ENCODE peak calls at places on chromosomes 16 and 17, in seven cellular contexts. C is PC-3, W is GM12878, U is neural progenitor cell, K is MM.1S, I is endothelial cell of umbilical vein, M is HCT116. F is an unnamed sample.

GRCh38 chr17:63622571-63623390 is 564 bp downstream of the MAP3K3 start:
- DNase-seq in C (peak; percentile 58), W (no peak), I (peak; percentile 92), K (peak; percentile 52), U (peak; percentile 87), M (no peak), F (peak; percentile 51)

GRCh38 chr16:54280751-54281150 is 5.8 kb downstream of the IRX3 start:
- DNase-seq in C (no peak), K (no peak), W (no peak), M (peak; percentile 13), I (no peak), U (no peak), F (no peak)

GRCh38 chr16:2535644-2536021 is 2.2 kb upstream of the PDPK1 start:
- DNase-seq in K (no peak), M (no peak), W (no peak), U (no peak), C (no peak), I (no peak), F (peak; percentile 64)

GRCh38 chr17:80449930-80450576 is 26.4 kb downstream of the NPTX1 start:
- DNase-seq in K (no peak), I (no peak), M (no peak), U (no peak), W (no peak), C (no peak), F (no peak)

GRCh38 chr16:50303605-50304466 is 37.5 kb downstream of the ADCY7 start:
- DNase-seq in M (no peak), U (no peak), K (no peak), W (no peak), C (no peak), I (no peak), F (peak; percentile 82)

GRCh38 chr17:5297245-5297644 is 15.2 kb downstream of the RABEP1 start:
- DNase-seq in W (no peak), U (no peak), M (peak; percentile 13), K (no peak), I (no peak), C (no peak), F (no peak)

GRCh38 chr17:44522883-44523671 is 19.9 kb upstream of the GPATCH8 start:
- DNase-seq in I (peak; percentile 73), U (peak; percentile 55), M (peak; percentile 69), W (peak; percentile 46), K (peak; percentile 78), C (peak; percentile 83), F (no peak)

GRCh38 chr17:40363480-40363838 is 1.1 kb downstream of the GJD3 start:
- DNase-seq in K (no peak), M (no peak), U (peak; percentile 63), C (no peak), W (no peak), I (peak; percentile 31), F (peak; percentile 25)

GRCh38 chr17:20941872-20942271 is 100.9 kb downstream of the USP22 start:
- DNase-seq in I (no peak), U (no peak), C (no peak), K (no peak), W (no peak), M (no peak), F (no peak)

GRCh38 chr17:37148171-37148570 is 199.4 kb downstream of the AATF start:
- DNase-seq in K (no peak), U (no peak), C (no peak), M (no peak), I (peak; percentile 45), W (no peak), F (peak; percentile 3)

GRCh38 chr17:4945944-4946280 is 2.4 kb downstream of the PFN1 start:
- DNase-seq in K (no peak), C (no peak), I (no peak), W (no peak), M (no peak), U (no peak), F (no peak)

GRCh38 chr16:47056704-47057630 is 83.5 kb upstream of the DNAJA2 start:
- DNase-seq in U (no peak), C (no peak), K (no peak), I (no peak), M (no peak), W (no peak), F (no peak)

GRCh38 chr17:40510328-40510648 is 8.9 kb upstream of the TNS4 start:
- DNase-seq in K (no peak), C (peak; percentile 87), W (no peak), I (no peak), M (peak; percentile 85), U (no peak), F (peak; percentile 68)

GRCh38 chr16:91484-91883 is 13.5 kb downstream of the MPG start:
- DNase-seq in C (no peak), M (no peak), K (no peak), I (no peak), W (no peak), U (no peak), F (no peak)

GRCh38 chr17:74758846-74759163 is 10.4 kb downstream of the NHERF1 start:
- DNase-seq in W (no peak), M (no peak), I (no peak), K (peak; percentile 53), U (no peak), C (peak; percentile 29), F (no peak)

GRCh38 chr16:72372082-72372615 is 200.2 kb upstream of the PMFBP1 start:
- DNase-seq in W (no peak), M (no peak), I (no peak), C (no peak), U (peak; percentile 4), K (no peak), F (no peak)

GRCh38 chr16:86122681-86123342 is 223.8 kb downstream of the IRF8 start:
- DNase-seq in C (no peak), W (no peak), K (no peak), I (no peak), U (no peak), M (no peak), F (no peak)

GRCh38 chr16:19810817-19811731 is 73.6 kb downstream of the GPRC5B start:
- DNase-seq in W (no peak), U (no peak), I (peak; percentile 69), M (no peak), K (no peak), C (peak; percentile 82), F (peak; percentile 84)

GRCh38 chr16:569445-570254 is at the start of gene PIGQ:
- DNase-seq in W (no peak), I (peak; percentile 60), U (peak; percentile 90), K (peak; percentile 58), M (no peak), C (peak; percentile 48), F (peak; percentile 47)

GRCh38 chr16:5461141-5461540 is 363.5 kb upstream of the EEF2KMT start:
- DNase-seq in U (no peak), K (no peak), C (no peak), W (no peak), I (no peak), M (no peak), F (no peak)

GRCh38 chr16:64280317-64280716 is 841.5 kb downstream of the CDH11 start:
- DNase-seq in C (no peak), M (no peak), U (no peak), K (no peak), I (no peak), W (no peak), F (no peak)

GRCh38 chr17:6853764-6854442 is 22.4 kb upstream of the TEKT1 start:
- DNase-seq in K (peak; percentile 83), M (peak; percentile 68), I (no peak), C (peak; percentile 72), U (peak; percentile 52), W (no peak), F (no peak)

GRCh38 chr17:82751171-82751570 is 694 bp upstream of the TBCD start:
- DNase-seq in K (no peak), U (no peak), M (no peak), I (no peak), C (no peak), W (no peak), F (peak; percentile 6)

DNA sequence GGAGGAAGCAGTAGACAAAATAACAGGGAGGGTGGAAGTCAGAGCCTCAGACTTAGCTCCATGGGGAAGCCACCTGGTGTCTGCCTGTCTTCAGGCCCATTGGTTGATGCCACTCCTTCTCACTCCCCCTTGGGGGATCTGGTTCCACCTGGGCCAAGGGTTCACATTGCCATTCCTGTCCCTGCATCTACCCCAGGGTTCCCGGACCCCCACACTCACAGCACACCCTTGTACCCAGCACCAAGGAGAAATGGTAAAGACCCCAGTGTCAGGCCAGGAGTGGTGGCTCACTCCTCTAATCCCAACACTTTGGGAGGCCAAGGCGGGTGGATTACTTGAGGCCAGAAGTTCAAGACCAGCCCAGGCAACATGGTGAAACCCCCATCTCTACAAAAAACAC is 1.0 kb upstream of the CA7 start:
- DNase-seq in U (no peak), M (no peak), K (no peak), W (no peak), C (no peak), I (no peak), F (no peak)
- H3K9me3 ChIP-seq in U (no peaks in the 10 kb centered on the region), M (no peaks in the 10 kb centered on the region), K (no peaks in the 10 kb centered on the region), W (no peaks in the 10 kb centered on the region), C (no peaks in the 10 kb centered on the region), I (no peaks in the 10 kb centered on the region), F (no peaks in the 10 kb centered on the region)

DNA sequence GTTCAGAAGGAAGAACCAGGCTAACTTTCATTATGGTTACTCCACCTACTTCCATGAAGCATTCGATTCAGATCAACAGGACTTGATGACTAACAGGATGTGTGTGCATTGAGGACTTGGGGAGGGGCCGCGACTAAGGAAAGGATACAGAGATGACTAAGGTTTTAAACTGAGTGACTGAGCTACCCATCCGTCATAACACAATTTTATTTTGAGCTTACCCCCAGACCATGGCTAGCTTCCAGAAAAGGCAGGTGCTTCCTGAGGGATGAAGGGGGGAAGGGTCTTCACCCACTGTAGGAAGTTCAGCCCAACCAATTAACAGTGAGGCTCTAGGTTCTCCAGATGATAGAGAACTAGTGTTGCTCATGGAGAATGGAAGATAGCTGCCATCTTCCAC is 2.6 kb upstream of the CDYL2 start:
- DNase-seq in K (no peak), W (no peak), U (no peak), M (no peak), I (peak; percentile 98), C (peak; percentile 82), F (peak; percentile 65)
- H3K27ac ChIP-seq in K (no peak overlapping the region), W (no peak overlapping the region), U (no peak overlapping the region), M (no peak overlapping the region), I (peak overlapping the region; percentile 94), C (peak overlapping the region; percentile 92), F (peak overlapping the region; percentile 22)

DNA sequence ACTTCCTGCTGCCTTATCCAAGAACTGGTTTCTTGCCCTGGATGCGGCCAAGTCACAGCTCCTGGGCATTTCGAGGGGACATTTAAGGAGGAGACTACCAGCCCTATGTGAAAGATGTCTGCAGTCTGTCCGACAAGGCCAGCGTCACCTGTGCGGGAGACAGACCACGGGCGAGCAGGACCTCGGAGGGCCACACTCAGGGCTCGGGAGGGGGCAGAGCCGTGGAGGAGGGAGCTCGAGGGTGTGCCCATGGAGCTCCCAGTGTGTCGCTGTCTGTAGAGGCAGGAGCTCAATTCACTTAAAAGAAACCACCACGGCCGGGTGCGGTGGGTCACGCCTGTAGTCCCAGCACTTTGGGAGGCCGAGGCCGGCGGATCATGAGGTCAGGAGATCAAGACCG is 33.3 kb downstream of the CBFA2T3 start:
- DNase-seq in M (no peak), I (no peak), K (no peak), U (no peak), W (no peak), C (no peak), F (no peak)
- TF ChIP-seq EZH2 in M (no peak), I (no peak), K (no peak), U (no peak), W (no peak), C (no peak), F (no peak)

DNA sequence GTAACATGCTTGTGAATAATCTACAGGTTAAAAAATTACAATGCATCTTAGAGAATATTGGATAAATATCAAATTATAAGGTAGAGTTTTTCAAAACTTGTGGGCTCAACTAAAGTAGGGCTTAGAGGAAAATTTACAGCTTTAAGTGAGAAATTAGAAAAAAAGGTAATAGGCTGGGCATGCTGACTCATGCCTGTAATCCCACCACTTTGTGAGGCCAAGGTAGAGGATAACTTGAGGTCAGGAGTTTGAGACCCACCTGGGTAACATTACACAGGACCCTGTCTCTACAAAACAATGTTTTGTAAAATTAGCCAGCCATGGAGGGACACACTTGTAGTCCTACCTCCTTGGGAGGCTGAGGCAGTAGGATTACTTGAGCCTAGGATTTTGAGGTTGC is 4.5 kb downstream of the ATF7IP2 start:
- DNase-seq in M (no peak), U (no peak), K (no peak), W (no peak), C (no peak), I (no peak), F (no peak)
- H3K9me3 ChIP-seq in M (no peaks in the 10 kb centered on the region), U (no peaks in the 10 kb centered on the region), K (no peaks in the 10 kb centered on the region), W (peaks cover 4% of the 10 kb centered on the region), C (no peaks in the 10 kb centered on the region), I (no peaks in the 10 kb centered on the region), F (no peaks in the 10 kb centered on the region)

F was measured in astrocyte.